ENCODE peak calls at places on chromosomes 5 and 9, in six cellular contexts. E is thyroid gland, M is left ventricle myocardium inferior, Y is neural progenitor cell, O is tibial nerve, A is heart right ventricle. D is an unnamed sample.

GRCh38 chr9:77977210-77977611 is 54.4 kb downstream of the GNAQ start:
- DNase-seq in E (peak; percentile 38), M (peak; percentile 62), Y (peak; percentile 39), O (peak; percentile 63), A (peak; percentile 65), D (peak; percentile 50)

GRCh38 chr5:95841914-95842812 is 19.6 kb upstream of the GLRX start:
- DNase-seq in E (no peak), M (no peak), Y (no peak), O (peak; percentile 77), A (no peak), D (peak; percentile 54)

GRCh38 chr5:132662004-132662401 is 4.0 kb downstream of the IL13 start:
- DNase-seq in E (no peak), M (no peak), Y (no peak), O (no peak), A (no peak), D (no peak)

GRCh38 chr5:84274585-84275468 is 109.9 kb downstream of the EDIL3 start:
- DNase-seq in E (peak; percentile 27), M (peak; percentile 15), Y (peak; percentile 61), O (peak; percentile 57), A (peak; percentile 12), D (no peak)

GRCh38 chr5:59560553-59560952 is 333.0 kb downstream of the PDE4D start:
- DNase-seq in E (no peak), M (no peak), Y (no peak), O (no peak), A (no peak), D (no peak)

GRCh38 chr5:167565555-167565954 is 725.9 kb upstream of the WWC1 start:
- DNase-seq in E (no peak), M (no peak), Y (peak; percentile 16), O (no peak), A (no peak), D (no peak)

GRCh38 chr5:108101105-108101504 is 280.8 kb downstream of the FBXL17 start:
- DNase-seq in E (peak; percentile 48), M (no peak), Y (no peak), O (no peak), A (no peak), D (no peak)

GRCh38 chr9:32426278-32426939 is 42.0 kb downstream of the ACO1 start:
- DNase-seq in E (no peak), M (no peak), Y (no peak), O (no peak), A (no peak), D (no peak)

GRCh38 chr5:59873113-59873512 is 20.4 kb downstream of the PDE4D start:
- DNase-seq in E (no peak), M (no peak), Y (no peak), O (no peak), A (no peak), D (no peak)

GRCh38 chr5:67010684-67011409 is 185.8 kb downstream of the CD180 start:
- DNase-seq in E (peak; percentile 48), M (no peak), Y (no peak), O (no peak), A (no peak), D (no peak)

GRCh38 chr5:158658439-158659230 is 441.1 kb downstream of the EBF1 start:
- DNase-seq in E (no peak), M (no peak), Y (peak; percentile 59), O (no peak), A (no peak), D (no peak)

GRCh38 chr9:113594484-113595299 is 131.2 kb downstream of the RGS3 start:
- DNase-seq in E (no peak), M (no peak), Y (no peak), O (no peak), A (no peak), D (no peak)

GRCh38 chr9:137201205-137201868 is 796 bp upstream of the TPRN start:
- DNase-seq in E (no peak), M (no peak), Y (peak; percentile 48), O (no peak), A (no peak), D (no peak)

GRCh38 chr9:137205126-137206069 is at the start of the genes NDOR1 and TMEM203:
- DNase-seq in E (peak; percentile 87), M (peak; percentile 91), Y (peak; percentile 97), O (peak; percentile 89), A (peak; percentile 94), D (peak; percentile 96)

GRCh38 chr9:137200311-137201204 is at the start of gene TPRN:
- DNase-seq in E (peak; percentile 100), M (peak; percentile 100), Y (peak; percentile 100), O (peak; percentile 99), A (peak; percentile 99), D (peak; percentile 99)

GRCh38 chr9:137202966-137203365 is 2.4 kb upstream of the TPRN start:
- DNase-seq in E (no peak), M (no peak), Y (no peak), O (no peak), A (no peak), D (no peak)

GRCh38 chr9:137204731-137205125 is 720 bp downstream of the TMEM203 start:
- DNase-seq in E (no peak), M (no peak), Y (no peak), O (no peak), A (no peak), D (no peak)
- H3K4me1 ChIP-seq in E (peaks cover 49% of the 10 kb centered on the region), M (peaks cover 63% of the 10 kb centered on the region), Y (peaks cover 22% of the 10 kb centered on the region), O (peaks cover 6% of the 10 kb centered on the region), A (peaks cover 54% of the 10 kb centered on the region), D (peaks cover 30% of the 10 kb centered on the region)

GRCh38 chr9:119372951-119373350 is 3.7 kb upstream of the BRINP1 start:
- DNase-seq in E (no peak), M (no peak), Y (no peak), O (no peak), A (no peak), D (no peak)

GRCh38 chr9:119370816-119371215 is 1.6 kb upstream of the BRINP1 start:
- DNase-seq in E (peak; percentile 30), M (peak; percentile 33), Y (peak; percentile 84), O (peak; percentile 21), A (peak; percentile 32), D (no peak)

DNA sequence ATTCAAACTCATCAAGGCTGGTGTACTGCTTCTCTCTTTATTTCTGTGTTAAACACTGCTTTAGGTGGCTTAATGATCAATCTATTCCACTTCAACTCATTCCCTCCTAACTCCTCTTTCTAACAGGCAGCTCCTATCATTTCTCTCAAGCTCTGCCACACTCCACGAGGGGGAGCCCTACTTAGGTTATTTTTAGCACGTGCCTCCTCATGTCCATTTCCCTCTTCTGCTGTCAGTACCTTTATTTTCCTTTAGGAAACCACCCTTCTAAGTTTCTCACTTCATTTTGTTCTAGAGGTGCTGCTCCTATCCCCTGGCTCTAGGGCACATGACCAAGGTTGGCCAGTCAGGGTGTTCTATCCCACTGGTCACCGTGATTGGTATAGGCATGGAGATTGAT is 6.7 kb upstream of the BRINP1 start:
- DNase-seq in E (no peak), M (no peak), Y (peak; percentile 70), O (no peak), A (no peak), D (no peak)
- TF ChIP-seq CTCF in E (no peak), M (peak; percentile 47), Y (peak; percentile 68), O (peak; percentile 7), A (no peak), D (no peak)

GRCh38 chr9:33924978-33925797 is 108.2 kb downstream of the UBE2R2 start:
- DNase-seq in E (peak; percentile 49), M (peak; percentile 38), Y (peak; percentile 80), O (peak; percentile 75), A (no peak), D (no peak)
- H3K4me1 ChIP-seq in E (no peaks in the 10 kb centered on the region), M (peaks cover 43% of the 10 kb centered on the region), Y (peaks cover 17% of the 10 kb centered on the region), O (no peaks in the 10 kb centered on the region), A (peaks cover 22% of the 10 kb centered on the region), D (no peaks in the 10 kb centered on the region)

GRCh38 chr9:93041108-93041802 is 17.2 kb upstream of the SUSD3 start:
- DNase-seq in E (no peak), M (no peak), Y (no peak), O (no peak), A (no peak), D (no peak)
- TF ChIP-seq CTCF in E (no peak), M (no peak), Y (no peak), O (no peak), A (no peak), D (no peak)

DNA sequence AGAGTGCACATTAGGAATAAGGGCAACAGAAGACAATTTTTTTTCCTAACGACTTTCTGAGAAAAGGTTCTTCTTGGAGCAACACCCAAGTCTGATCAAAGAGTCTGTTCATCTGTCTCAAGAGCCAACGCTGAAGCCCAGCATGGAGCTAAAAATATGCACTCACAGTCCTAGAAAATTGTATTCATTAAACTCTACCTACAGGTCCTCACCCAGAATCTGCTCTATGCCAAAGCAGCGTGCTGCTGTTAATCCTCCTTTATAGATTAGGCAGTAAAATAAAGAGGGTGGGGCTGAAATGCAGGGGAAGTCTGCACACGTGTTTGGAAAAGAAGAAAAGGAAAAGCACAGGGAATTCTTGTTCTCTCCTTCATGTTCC is 121.4 kb upstream of the TMEM161B start:
- DNase-seq in E (no peak), M (no peak), Y (no peak), O (no peak), A (no peak), D (no peak)
- H3K4me1 ChIP-seq in E (no peaks in the 10 kb centered on the region), M (no peaks in the 10 kb centered on the region), Y (peaks cover 73% of the 10 kb centered on the region), O (no peaks in the 10 kb centered on the region), A (no peaks in the 10 kb centered on the region), D (no peaks in the 10 kb centered on the region)

GRCh38 chr5:137728048-137728447 is 7.8 kb downstream of the KLHL3 start:
- DNase-seq in E (no peak), M (no peak), Y (no peak), O (no peak), A (no peak), D (no peak)
- TF ChIP-seq CTCF in E (no peak), M (peak; percentile 16), Y (peak; percentile 25), O (no peak), A (no peak), D (no peak)

DNA sequence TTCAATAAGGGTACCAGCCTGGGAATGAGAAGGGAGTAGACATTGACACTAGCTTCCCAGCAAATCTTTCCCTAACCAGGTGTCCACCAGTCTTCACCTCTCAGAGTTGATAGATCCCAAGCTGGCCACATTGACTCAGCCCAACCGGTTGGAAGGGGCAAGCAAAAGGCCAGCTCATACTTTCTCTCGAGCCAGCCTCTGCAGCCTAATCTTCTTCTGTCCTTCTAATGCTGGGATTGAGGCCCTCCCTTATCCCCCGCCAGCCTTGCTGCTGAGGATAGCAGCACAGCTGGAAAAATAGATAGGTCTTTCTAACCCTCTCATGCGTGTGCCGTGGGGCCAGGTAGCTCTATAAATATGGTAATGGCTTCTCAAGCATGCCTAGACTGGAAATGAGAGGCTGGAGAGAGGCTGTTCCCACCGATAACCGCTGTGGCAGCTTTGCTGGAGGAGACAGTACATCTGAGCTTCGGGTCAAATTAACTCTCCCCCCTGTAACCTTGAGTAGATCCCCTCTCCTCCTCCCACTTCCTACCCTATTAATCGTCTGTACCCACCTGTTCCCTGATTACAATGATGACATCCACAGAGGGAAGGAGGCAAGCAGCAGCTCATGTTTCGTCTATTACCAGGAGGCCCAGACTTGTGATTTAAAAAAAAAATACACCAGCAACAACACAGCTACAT is 219.8 kb upstream of the BRINP1 start:
- DNase-seq in E (no peak), M (no peak), Y (peak; percentile 31), O (no peak), A (no peak), D (no peak)
- H3K4me1 ChIP-seq in E (no peaks in the 10 kb centered on the region), M (no peaks in the 10 kb centered on the region), Y (peaks cover 30% of the 10 kb centered on the region), O (no peaks in the 10 kb centered on the region), A (no peaks in the 10 kb centered on the region), D (no peaks in the 10 kb centered on the region)